ENCODE peak calls at places on chromosome 17, in seven cellular contexts. G is OCI-LY7, B is cardiac muscle cell, A is GM23248, R is heart left ventricle, F is mesenchymal stem cell, Y is brain microvascular endothelial cell. U is an unnamed sample. For H3K36me3, the result is how much of the 10 kb centered on the place peaks cover.

GRCh38 chr17:77727216-77727615 is 231.3 kb upstream of the TNRC6C start:
- DNase-seq in G (no peak), B (no peak), A (no peak), R (no peak), F (no peak), Y (no peak), U (no peak)

GRCh38 chr17:55266051-55266957 is 1.5 kb downstream of the HLF start:
- DNase-seq in G (no peak), B (no peak), A (peak), R (peak), F (no peak), Y (no peak), U (peak)

GRCh38 chr17:78252701-78253635 is 21.5 kb downstream of the TMEM235 start:
- DNase-seq in G (peak), B (no peak), A (peak), R (no peak), F (no peak), Y (no peak), U (no peak)

GRCh38 chr17:45451131-45451530 is 18.5 kb upstream of the ARHGAP27 start:
- DNase-seq in G (peak), B (no peak), A (no peak), R (no peak), F (no peak), Y (no peak), U (no peak)

GRCh38 chr17:74756891-74757290 is 8.5 kb downstream of the NHERF1 start:
- DNase-seq in G (no peak), B (no peak), A (no peak), R (no peak), F (no peak), Y (no peak), U (no peak)

GRCh38 chr17:32946375-32947135 is 18.6 kb downstream of the TMEM98 start:
- DNase-seq in G (no peak), B (no peak), A (no peak), R (no peak), F (no peak), Y (no peak), U (no peak)

GRCh38 chr17:59498421-59499307 is 66.7 kb upstream of the DHX40 start:
- DNase-seq in G (no peak), B (no peak), A (no peak), R (no peak), F (no peak), Y (no peak), U (no peak)

GRCh38 chr17:40554646-40555295 is 10.5 kb downstream of the CCR7 start:
- DNase-seq in G (no peak), B (no peak), A (no peak), R (no peak), F (no peak), Y (no peak), U (no peak)

GRCh38 chr17:2084766-2085647 is 30.1 kb downstream of the HIC1 start:
- DNase-seq in G (no peak), B (peak), A (peak), R (no peak), F (peak), Y (peak), U (no peak)

GRCh38 chr17:49996121-49996494 is 1.1 kb upstream of the DLX3 start:
- DNase-seq in G (no peak), B (no peak), A (no peak), R (no peak), F (no peak), Y (no peak), U (no peak)

GRCh38 chr17:9253308-9253707 is 232.0 kb downstream of the NTN1 start:
- DNase-seq in G (no peak), B (no peak), A (no peak), R (no peak), F (no peak), Y (no peak), U (no peak)

GRCh38 chr17:57858838-57859237 is 9.0 kb upstream of the MRPS23 start:
- DNase-seq in G (no peak), B (no peak), A (no peak), R (no peak), F (no peak), Y (no peak), U (no peak)

GRCh38 chr17:45311762-45312476 is 4.9 kb downstream of the MAP3K14 start:
- DNase-seq in G (peak), B (no peak), A (peak), R (peak), F (peak), Y (peak), U (peak)

GRCh38 chr17:28071179-28071578 is 28.7 kb downstream of the NLK start:
- DNase-seq in G (no peak), B (no peak), A (no peak), R (no peak), F (no peak), Y (no peak), U (no peak)

GRCh38 chr17:78890111-78890897 is 12.7 kb downstream of the CEP295NL start:
- DNase-seq in G (peak), B (no peak), A (no peak), R (peak), F (no peak), Y (no peak), U (peak)

GRCh38 chr17:5585814-5586558 is 1.7 kb upstream of the NLRP1 start:
- DNase-seq in G (no peak), B (peak), A (no peak), R (no peak), F (peak), Y (no peak), U (no peak)

GRCh38 chr17:79461041-79461440 is 149.8 kb downstream of the RBFOX3 start:
- DNase-seq in G (no peak), B (no peak), A (peak), R (no peak), F (no peak), Y (peak), U (no peak)

GRCh38 chr17:78774456-78774855 is 7.6 kb downstream of the CYTH1 start:
- DNase-seq in G (peak), B (no peak), A (peak), R (no peak), F (no peak), Y (no peak), U (no peak)

GRCh38 chr17:8555062-8555461 is 75.5 kb downstream of the MYH10 start:
- DNase-seq in G (no peak), B (no peak), A (peak), R (no peak), F (peak), Y (no peak), U (no peak)

GRCh38 chr17:71709271-71709670 is 411.5 kb upstream of the SOX9 start:
- DNase-seq in G (no peak), B (no peak), A (peak), R (no peak), F (peak), Y (no peak), U (no peak)

GRCh38 chr17:58531661-58532554 is 17.5 kb upstream of the MTMR4 start:
- DNase-seq in G (peak), B (peak), A (peak), R (peak), F (peak), Y (no peak), U (peak)

GRCh38 chr17:55394357-55395021 is 27.1 kb downstream of the MMD start:
- DNase-seq in G (no peak), B (no peak), A (no peak), R (no peak), F (no peak), Y (no peak), U (no peak)

GRCh38 chr17:5077781-5078105 is 524 bp upstream of the ZFP3 start:
- DNase-seq in G (no peak), B (no peak), A (no peak), R (no peak), F (no peak), Y (no peak), U (no peak)

GRCh38 chr17:21129023-21129681 is 2.4 kb downstream of the DHRS7B start:
- DNase-seq in G (no peak), B (peak), A (peak), R (peak), F (peak), Y (peak), U (no peak)

GRCh38 chr17:51238253-51238887 is 21.5 kb downstream of the MBTD1 start:
- DNase-seq in G (peak), B (no peak), A (no peak), R (no peak), F (no peak), Y (no peak), U (no peak)

GRCh38 chr17:73639926-73640325 is 4.3 kb downstream of the SDK2 start:
- DNase-seq in G (no peak), B (peak), A (no peak), R (no peak), F (no peak), Y (no peak), U (no peak)

GRCh38 chr17:19376799-19377198 is 1.5 kb upstream of the MAPK7 start:
- DNase-seq in G (no peak), B (no peak), A (no peak), R (no peak), F (no peak), Y (no peak), U (no peak)

GRCh38 chr17:35254107-35254802 is 11.4 kb downstream of the SLFN5 start:
- DNase-seq in G (no peak), B (peak), A (peak), R (peak), F (peak), Y (peak), U (no peak)

GRCh38 chr17:59454633-59455105 is 110.7 kb upstream of the DHX40 start:
- DNase-seq in G (no peak), B (no peak), A (no peak), R (no peak), F (no peak), Y (no peak), U (no peak)

GRCh38 chr17:16433514-16433913 is 18.1 kb downstream of the TRPV2 start:
- DNase-seq in G (no peak), B (no peak), A (no peak), R (no peak), F (no peak), Y (no peak), U (no peak)

GRCh38 chr17:76892329-76892728 is 24.1 kb downstream of the MGAT5B start:
- DNase-seq in G (no peak), B (no peak), A (no peak), R (no peak), F (no peak), Y (no peak), U (no peak)

GRCh38 chr17:74340470-74341023 is 14.5 kb downstream of the KIF19 start:
- DNase-seq in G (no peak), B (no peak), A (no peak), R (no peak), F (no peak), Y (no peak), U (no peak)

GRCh38 chr17:77178586-77178985 is 37.8 kb downstream of the SEC14L1 start:
- DNase-seq in G (no peak), B (no peak), A (no peak), R (no peak), F (no peak), Y (no peak), U (no peak)

GRCh38 chr17:5580367-5580766 is 3.9 kb downstream of the NLRP1 start:
- DNase-seq in G (no peak), B (peak), A (peak), R (no peak), F (peak), Y (no peak), U (no peak)

GRCh38 chr17:44636562-44636961 is 19.7 kb upstream of the MEIOC start:
- DNase-seq in G (peak), B (peak), A (peak), R (no peak), F (peak), Y (peak), U (no peak)

GRCh38 chr17:36941265-36942021 is 4.2 kb downstream of the LHX1 start:
- DNase-seq in G (no peak), B (no peak), A (no peak), R (no peak), F (no peak), Y (no peak), U (no peak)

GRCh38 chr17:77884967-77885641 is 73.4 kb upstream of the TNRC6C start:
- DNase-seq in G (no peak), B (no peak), A (no peak), R (no peak), F (no peak), Y (no peak), U (no peak)

GRCh38 chr17:77901476-77901875 is 57.0 kb upstream of the TNRC6C start:
- DNase-seq in G (no peak), B (no peak), A (no peak), R (no peak), F (no peak), Y (no peak), U (no peak)

GRCh38 chr17:47224971-47225370 is 15.8 kb downstream of the MYL4 start:
- DNase-seq in G (no peak), B (no peak), A (peak), R (no peak), F (peak), Y (no peak), U (no peak)

GRCh38 chr17:47225911-47226688 is 17.0 kb downstream of the MYL4 start:
- DNase-seq in G (no peak), B (peak), A (peak), R (no peak), F (peak), Y (no peak), U (no peak)

GRCh38 chr17:47227862-47228261 is 18.7 kb downstream of the MYL4 start:
- DNase-seq in G (no peak), B (no peak), A (no peak), R (no peak), F (no peak), Y (no peak), U (no peak)

GRCh38 chr17:47223460-47223859 is 14.3 kb downstream of the MYL4 start:
- DNase-seq in G (no peak), B (no peak), A (no peak), R (no peak), F (no peak), Y (no peak), U (no peak)

GRCh38 chr17:47225436-47225858 is 16.3 kb downstream of the MYL4 start:
- DNase-seq in G (no peak), B (peak), A (peak), R (peak), F (peak), Y (peak), U (no peak)
- H3K27ac ChIP-seq in G (no peak), B (peak), A (peak), R (peak), F (peak), Y (peak), U (no peak)

GRCh38 chr17:63496177-63496576 is 19.3 kb downstream of the ACE start:
- DNase-seq in G (no peak), B (no peak), A (no peak), R (no peak), F (no peak), Y (no peak), U (no peak)

GRCh38 chr17:63497708-63498483 is 21.0 kb downstream of the ACE start:
- DNase-seq in G (peak), B (peak), A (no peak), R (no peak), F (peak), Y (no peak), U (no peak)

GRCh38 chr17:63495471-63495870 is 18.6 kb downstream of the ACE start:
- DNase-seq in G (no peak), B (no peak), A (no peak), R (no peak), F (no peak), Y (no peak), U (no peak)

GRCh38 chr17:63498621-63499195 is 21.8 kb downstream of the ACE start:
- DNase-seq in G (no peak), B (peak), A (peak), R (no peak), F (peak), Y (no peak), U (no peak)

DNA sequence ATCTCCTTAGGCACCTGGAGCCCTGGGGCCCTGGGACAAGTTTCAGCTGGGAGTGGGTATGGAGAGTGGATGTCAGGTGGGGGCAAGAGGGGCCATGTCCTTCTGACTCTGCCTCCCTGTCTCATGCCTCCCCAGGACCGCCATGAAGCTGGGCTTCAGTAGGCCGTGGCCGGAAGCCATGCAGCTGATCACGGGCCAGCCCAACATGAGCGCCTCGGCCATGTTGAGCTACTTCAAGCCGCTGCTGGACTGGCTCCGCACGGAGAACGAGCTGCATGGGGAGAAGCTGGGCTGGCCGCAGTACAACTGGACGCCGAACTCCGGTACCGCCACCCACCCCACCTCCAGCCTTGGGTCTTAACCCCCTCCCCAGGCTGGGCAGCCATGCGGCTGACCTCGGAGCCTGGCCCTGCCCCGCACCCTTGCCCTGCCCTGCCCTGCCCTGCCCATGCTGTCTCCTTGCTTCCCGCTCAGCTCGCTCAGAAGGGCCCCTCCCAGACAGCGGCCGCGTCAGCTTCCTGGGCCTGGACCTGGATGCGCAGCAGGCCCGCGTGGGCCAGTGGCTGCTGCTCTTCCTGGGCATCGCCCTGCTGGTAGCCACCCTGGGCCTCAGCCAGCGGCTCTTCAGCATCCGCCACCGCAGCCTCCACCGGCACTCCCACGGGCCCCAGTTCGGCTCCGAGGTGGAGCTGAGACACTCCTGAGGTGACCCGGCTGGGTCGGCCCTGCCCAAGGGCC is 20.0 kb downstream of the ACE start:
- DNase-seq in G (no peak), B (no peak), A (no peak), R (no peak), F (no peak), Y (no peak), U (no peak)
- H3K4me3 ChIP-seq in G (no peak), B (no peak), A (no peak), R (no peak), F (no peak), Y (no peak), U (no peak)

GRCh38 chr17:30378191-30378796 is 433 bp upstream of the CPD start:
- DNase-seq in G (peak), B (peak), A (peak), R (peak), F (no peak), Y (no peak), U (peak)
- H3K36me3 ChIP-seq in G (under half), B (under half), A (under half), R (under half), F (under half), Y (under half), U (under half)

DNA sequence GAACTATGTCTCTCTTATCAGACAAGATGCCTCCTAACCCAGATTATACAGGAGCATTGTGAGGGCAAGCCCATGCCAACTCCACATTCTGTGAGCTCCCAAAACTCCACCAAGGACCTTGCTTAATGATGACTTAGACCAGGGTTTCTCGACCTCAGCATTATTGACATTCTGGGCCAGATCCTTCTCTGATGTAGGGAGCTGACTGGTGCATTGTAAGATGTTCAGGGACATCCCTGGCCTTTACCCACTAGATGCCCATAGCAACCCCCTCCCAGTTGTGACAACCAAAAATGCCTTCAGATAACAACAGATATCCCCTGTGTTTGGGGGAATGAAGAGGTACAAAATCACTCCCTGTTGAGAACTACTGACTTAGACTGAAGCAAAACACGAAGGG is 43.6 kb downstream of the HOXB1 start:
- DNase-seq in G (no peak), B (no peak), A (no peak), R (no peak), F (no peak), Y (no peak), U (no peak)
- H3K27ac ChIP-seq in G (no peak), B (no peak), A (peak), R (no peak), F (peak), Y (no peak), U (no peak)

GRCh38 chr17:29364691-29365090 is 25.5 kb upstream of the TAOK1 start:
- DNase-seq in G (no peak), B (no peak), A (no peak), R (no peak), F (no peak), Y (no peak), U (no peak)
- H3K4me3 ChIP-seq in G (no peak), B (no peak), A (no peak), R (no peak), F (no peak), Y (no peak), U (no peak)

GRCh38 chr17:41768682-41769288 is 17.7 kb downstream of the JUP start:
- DNase-seq in G (no peak), B (no peak), A (no peak), R (no peak), F (no peak), Y (no peak), U (no peak)
- H3K36me3 ChIP-seq in G (under half), B (half or more), A (under half), R (under half), F (under half), Y (half or more), U (under half)

GRCh38 chr17:68255731-68256538 is 8.1 kb downstream of the AMZ2 start:
- DNase-seq in G (peak), B (peak), A (no peak), R (no peak), F (peak), Y (no peak), U (peak)
- H3K27ac ChIP-seq in G (peak), B (no peak), A (no peak), R (no peak), F (no peak), Y (no peak), U (peak)

DNA sequence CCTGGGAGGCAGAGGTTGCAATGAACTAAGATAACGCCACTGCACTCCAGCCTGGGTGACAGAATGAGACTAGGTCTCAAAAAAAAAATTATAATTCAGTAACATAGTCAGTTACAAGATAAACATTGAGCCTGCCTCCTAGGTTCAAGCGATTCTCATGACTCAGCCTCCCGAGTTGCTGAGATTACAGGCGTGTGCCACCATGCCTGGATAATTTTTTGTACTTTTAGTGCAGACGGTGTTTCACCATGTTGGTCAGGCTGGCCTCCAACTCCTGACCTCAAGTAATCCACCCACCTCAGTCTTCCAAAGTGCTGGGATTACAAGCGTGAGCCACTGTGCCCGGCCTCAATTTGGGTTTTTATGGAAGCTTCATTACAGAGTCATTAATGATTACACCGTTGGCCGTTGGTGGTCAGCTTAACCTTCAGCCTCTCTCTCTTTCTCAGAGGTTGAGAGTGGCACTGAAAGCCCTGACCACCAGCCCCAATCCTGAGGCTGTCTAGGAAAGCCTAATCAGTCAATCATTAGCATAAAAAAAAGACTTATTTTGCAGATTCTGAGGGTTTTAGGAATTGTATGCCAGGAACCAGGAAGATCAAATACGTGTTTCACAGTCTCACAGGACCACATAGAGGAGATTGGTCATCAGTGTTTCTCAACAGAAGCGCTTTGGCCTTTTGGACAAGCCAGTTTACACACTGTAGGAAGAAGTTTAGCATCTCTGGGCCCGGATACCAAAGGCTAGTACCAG is 1.3 kb upstream of the LRRC37A3 start:
- DNase-seq in G (no peak), B (no peak), A (peak), R (no peak), F (peak), Y (no peak), U (no peak)
- H3K4me3 ChIP-seq in G (no peak), B (no peak), A (no peak), R (no peak), F (peak), Y (no peak), U (no peak)

U was measured in effector memory CD4-positive, alpha-beta T cell.